ENCODE peak calls at places on chromosomes 4 and X, in four cellular contexts. F is ovary, N is iPS DF 6.9, S is heart left ventricle. P is an unnamed sample.
A peak's percentile ranks its signal among the peaks of the same experiment; 100 is the strongest.

GRCh38 chrX:138858438-138858837 is 146.9 kb upstream of the FGF13 start:
- DNase-seq in S (no peak), F (no peak), N (no peak), P (no peak)

GRCh38 chrX:47285762-47286320 is 53.0 kb downstream of the USP11 start:
- DNase-seq in N (no peak), S (no peak), F (no peak), P (no peak)

GRCh38 chr4:75817901-75818300 is 84.4 kb downstream of the PPEF2 start:
- DNase-seq in N (no peak), F (no peak), S (no peak), P (no peak)

GRCh38 chrX:389021-389441 is 2.3 kb upstream of the PPP2R3B start:
- DNase-seq in N (no peak), S (no peak), F (no peak), P (no peak)

GRCh38 chr4:35541146-35541887 is 703.0 kb downstream of the ARAP2 start:
- DNase-seq in N (no peak), F (no peak), S (no peak), P (no peak)

GRCh38 chr4:96305030-96305429 is 465.1 kb downstream of the PDHA2 start:
- DNase-seq in F (no peak), N (no peak), S (no peak), P (no peak)

GRCh38 chr4:186227221-186227620 is at the start of gene KLKB1:
- DNase-seq in S (no peak), N (no peak), F (no peak), P (no peak)

GRCh38 chr4:141389649-141390048 is 169.0 kb downstream of the ZNF330 start:
- DNase-seq in N (no peak), F (no peak), S (no peak), P (no peak)

GRCh38 chr4:139655116-139655515 is 10.5 kb upstream of the MGST2 start:
- DNase-seq in F (no peak), N (no peak), S (no peak), P (no peak)

GRCh38 chr4:41256740-41257256 is at the start of gene UCHL1:
- DNase-seq in S (no peak), F (peak; percentile 69), N (peak; percentile 90), P (no peak)

GRCh38 chr4:31575504-31575903 is 855.3 kb downstream of the PCDH7 start:
- DNase-seq in S (no peak), F (no peak), N (peak; percentile 7), P (no peak)

GRCh38 chr4:184731056-184731455 is 2.8 kb downstream of the CENPU start:
- DNase-seq in S (no peak), N (no peak), F (no peak), P (no peak)

GRCh38 chr4:110020681-110021443 is 108.2 kb downstream of the EGF start:
- DNase-seq in N (no peak), S (no peak), F (no peak), P (no peak)

GRCh38 chr4:40240040-40240653 is 43.3 kb downstream of the RHOH start:
- DNase-seq in N (no peak), F (no peak), S (no peak), P (no peak)

GRCh38 chr4:72971572-72971971 is 97.9 kb downstream of the COX18 start:
- DNase-seq in S (no peak), N (no peak), F (no peak), P (no peak)

GRCh38 chrX:18885317-18886004 is 98.5 kb downstream of the PHKA2 start:
- DNase-seq in N (no peak), S (no peak), F (peak; percentile 24), P (no peak)

DNA sequence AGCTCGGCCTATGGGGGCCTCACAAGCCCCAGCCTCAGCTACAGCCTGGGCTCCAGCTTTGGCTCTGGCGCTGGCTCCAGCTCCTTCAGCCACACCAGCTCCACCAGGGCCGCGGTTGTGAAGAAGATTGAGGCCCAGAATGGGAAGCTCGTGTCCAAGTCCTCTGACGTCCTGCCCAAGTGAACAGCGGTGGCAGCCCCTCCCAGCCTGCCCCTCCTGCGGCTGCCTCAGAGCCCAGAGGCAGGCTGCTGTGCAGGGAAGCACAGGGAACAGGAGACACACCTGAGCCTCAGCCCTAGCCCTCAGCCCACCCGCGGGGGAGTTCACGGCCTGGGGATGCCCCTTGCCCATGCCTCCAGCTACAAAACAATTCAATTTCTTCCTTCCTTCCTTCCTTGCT is 75.7 kb upstream of the ZXDA start:
- DNase-seq in S (no peak), F (no peak), N (no peak), P (no peak)
- H3K9me3 ChIP-seq in S (peaks cover 19% of the 10 kb centered on the region), F (no peaks in the 10 kb centered on the region), N (no peaks in the 10 kb centered on the region), P (no peaks in the 10 kb centered on the region)

GRCh38 chr4:14294611-14295010 is 667.1 kb upstream of the BOD1L1 start:
- DNase-seq in F (no peak), S (no peak), N (no peak), P (no peak)

GRCh38 chr4:14284578-14284977 is 657.1 kb upstream of the BOD1L1 start:
- DNase-seq in N (no peak), F (no peak), S (no peak), P (no peak)

GRCh38 chr4:14289708-14290107 is 662.2 kb upstream of the BOD1L1 start:
- DNase-seq in S (no peak), F (no peak), N (no peak), P (no peak)
- H3K9me3 ChIP-seq in S (peaks cover 3% of the 10 kb centered on the region), F (no peaks in the 10 kb centered on the region), N (no peaks in the 10 kb centered on the region), P (no peaks in the 10 kb centered on the region)

GRCh38 chrX:66015906-66016689 is 23.8 kb downstream of the VSIG4 start:
- DNase-seq in S (no peak), N (no peak), F (no peak), P (no peak)
- H3K9me3 ChIP-seq in S (no peaks in the 10 kb centered on the region), N (no peaks in the 10 kb centered on the region), F (no peaks in the 10 kb centered on the region), P (no peaks in the 10 kb centered on the region)

GRCh38 chrX:55714111-55714510 is 3.4 kb upstream of the RRAGB start:
- DNase-seq in F (no peak), N (no peak), S (no peak), P (no peak)

GRCh38 chrX:55713635-55714034 is 3.9 kb upstream of the RRAGB start:
- DNase-seq in F (no peak), S (no peak), N (no peak), P (no peak)

GRCh38 chrX:55710701-55711100 is 6.8 kb upstream of the RRAGB start:
- DNase-seq in N (no peak), F (no peak), S (no peak), P (no peak)

DNA sequence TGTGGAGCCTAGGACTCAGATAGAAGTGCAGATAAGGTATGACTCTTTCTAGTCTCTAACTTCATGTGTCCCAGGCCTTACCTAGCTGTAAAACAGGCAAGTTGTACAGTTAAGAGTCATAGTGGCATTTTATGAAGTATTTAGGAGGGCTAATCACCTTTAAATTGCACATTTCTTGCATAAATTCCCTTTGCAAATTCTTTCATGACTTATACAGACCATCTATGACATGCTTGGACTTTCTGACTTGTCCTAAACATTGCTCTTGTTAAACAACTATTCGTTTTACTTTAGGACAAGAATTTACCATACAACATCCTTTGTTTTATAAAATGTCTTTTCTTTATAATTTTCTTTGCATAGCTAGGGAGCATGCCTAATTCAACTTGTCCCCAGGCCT is 7.8 kb upstream of the RRAGB start:
- DNase-seq in N (no peak), F (no peak), S (no peak), P (no peak)
- H3K9me3 ChIP-seq in N (no peaks in the 10 kb centered on the region), F (no peaks in the 10 kb centered on the region), S (peaks cover 16% of the 10 kb centered on the region), P (peaks cover 3% of the 10 kb centered on the region)

DNA sequence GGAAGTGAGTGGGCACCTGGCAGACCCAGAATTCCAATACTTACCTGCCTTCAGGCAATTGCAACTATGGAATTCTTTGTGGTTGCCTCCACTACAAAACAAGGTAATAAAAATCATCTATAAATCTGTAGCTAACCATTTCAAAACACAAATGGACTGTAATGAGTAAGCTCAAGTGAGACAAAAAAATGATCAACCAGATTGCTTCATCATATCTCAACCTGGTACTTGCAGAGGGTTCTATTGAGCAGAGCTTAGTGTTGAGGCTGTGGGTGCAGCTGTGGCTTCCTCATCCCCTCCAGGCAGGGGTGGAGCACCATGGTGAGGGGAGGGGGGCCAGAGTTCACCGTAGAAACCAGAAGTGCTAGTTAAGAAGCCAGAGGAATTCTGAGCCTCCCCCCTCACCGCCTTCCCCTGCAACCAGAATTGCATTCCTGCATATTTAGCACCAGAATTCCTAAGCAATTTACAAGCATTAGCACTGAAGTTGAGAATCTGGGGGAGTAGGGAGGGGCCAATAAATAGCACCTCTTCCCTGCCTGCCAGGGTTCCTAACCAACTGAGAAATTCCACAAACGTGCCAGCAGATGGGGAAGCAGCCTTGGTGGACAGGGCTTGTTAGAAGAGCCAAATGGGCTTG is 11.5 kb downstream of the CTAG1A start:
- DNase-seq in N (peak; percentile 43), S (no peak), F (no peak), P (no peak)
- H3K9me3 ChIP-seq in N (no peaks in the 10 kb centered on the region), S (no peaks in the 10 kb centered on the region), F (no peaks in the 10 kb centered on the region), P (no peaks in the 10 kb centered on the region)

DNA sequence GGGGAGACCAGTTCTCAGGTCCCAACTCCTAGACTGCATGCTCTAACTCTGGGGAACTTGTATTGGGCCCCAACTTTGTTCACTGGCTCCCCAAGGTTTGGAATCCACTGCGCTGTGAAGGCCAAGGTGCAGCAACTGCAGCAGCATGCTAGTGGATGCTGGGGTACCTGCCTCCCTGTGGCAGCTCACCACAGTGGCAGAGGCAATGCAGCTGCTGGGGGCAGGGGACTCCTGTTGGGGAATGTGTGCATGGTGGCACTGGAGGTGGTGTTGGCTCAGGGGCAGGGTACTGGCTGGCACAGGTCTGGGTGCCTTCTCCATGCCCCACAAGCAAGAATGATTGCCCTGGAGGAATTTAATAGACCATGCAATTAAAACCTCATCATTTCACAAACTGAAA is 493.4 kb upstream of the GALNT7 start:
- DNase-seq in N (no peak), F (no peak), S (no peak), P (no peak)
- H3K9me3 ChIP-seq in N (no peaks in the 10 kb centered on the region), F (no peaks in the 10 kb centered on the region), S (no peaks in the 10 kb centered on the region), P (no peaks in the 10 kb centered on the region)

GRCh38 chr4:82266345-82266744 is 107.4 kb downstream of the HNRNPD start:
- DNase-seq in N (no peak), F (no peak), S (no peak), P (no peak)

GRCh38 chr4:82261063-82261462 is 112.7 kb downstream of the HNRNPD start:
- DNase-seq in S (no peak), N (no peak), F (no peak), P (no peak)

GRCh38 chr4:82256718-82257117 is 117.1 kb downstream of the HNRNPD start:
- DNase-seq in N (no peak), S (no peak), F (no peak), P (no peak)

DNA sequence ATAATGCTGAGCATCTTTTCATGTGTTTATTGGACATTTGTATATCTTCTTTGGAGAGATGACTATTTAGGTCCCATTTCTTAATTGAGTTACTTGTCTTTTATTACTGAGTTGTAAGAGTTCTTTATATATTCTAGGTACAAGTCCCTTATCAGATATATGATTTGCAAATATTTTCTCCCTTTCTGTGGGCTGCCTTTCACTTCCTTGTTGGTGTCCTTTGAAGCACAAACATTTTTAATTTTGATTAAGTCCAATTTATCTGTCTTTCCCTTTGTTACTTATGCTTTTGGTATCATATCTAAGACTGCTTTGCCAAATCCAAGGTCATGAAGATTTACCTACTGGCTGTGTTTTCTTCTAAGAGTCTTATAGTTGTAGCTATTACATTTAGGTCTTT is 113.2 kb downstream of the HNRNPD start:
- DNase-seq in N (no peak), F (no peak), S (no peak), P (no peak)
- H3K9me3 ChIP-seq in N (no peaks in the 10 kb centered on the region), F (no peaks in the 10 kb centered on the region), S (no peaks in the 10 kb centered on the region), P (no peaks in the 10 kb centered on the region)

DNA sequence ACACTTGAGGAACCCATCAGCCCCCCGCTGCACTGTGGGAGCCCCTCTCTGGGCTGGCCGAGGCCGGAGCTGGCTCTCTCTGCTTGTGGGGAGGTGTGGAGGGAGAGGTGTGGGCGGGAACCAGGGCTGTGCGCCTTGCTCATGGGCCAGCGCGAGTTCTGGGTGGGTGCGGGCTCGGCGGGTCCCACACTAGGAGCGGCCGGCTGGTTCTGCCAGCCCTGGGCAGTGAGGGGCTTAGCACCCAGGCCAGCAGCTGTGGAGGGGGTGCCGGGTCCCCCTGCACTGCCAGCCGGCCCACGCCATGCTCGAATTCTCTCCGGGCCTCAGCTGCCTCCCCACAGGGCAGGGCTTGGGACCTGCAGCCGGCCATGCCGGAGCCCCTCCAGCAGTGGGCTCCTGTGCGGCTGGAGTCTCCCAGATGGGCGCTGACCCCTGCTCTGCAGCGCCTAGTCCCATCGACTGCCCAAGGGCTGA is 430.2 kb downstream of the FAT4 start:
- DNase-seq in S (no peak), N (no peak), F (no peak), P (no peak)
- H3K9me3 ChIP-seq in S (peaks cover 8% of the 10 kb centered on the region), N (no peaks in the 10 kb centered on the region), F (no peaks in the 10 kb centered on the region), P (no peaks in the 10 kb centered on the region)